ENCODE peak calls at places on chromosome 19, in six cellular contexts. W is fibroblast of mammary gland; M is prostate gland; G is AG10803; K is suprapubic skin; L is CD8-positive, alpha-beta T cell. Z is an unnamed sample.

GRCh38 chr19:13045812-13046211 is 50.5 kb downstream of the NFIX start:
- DNase-seq in W (no peak), M (no peak), G (no peak), K (no peak), L (no peak), Z (no peak)

GRCh38 chr19:40800339-40800996 is 1.5 kb downstream of the EGLN2 start:
- DNase-seq in W (no peak), M (no peak), G (no peak), K (no peak), L (no peak), Z (no peak)

GRCh38 chr19:18648971-18649310 is 12.1 kb downstream of the KLHL26 start:
- DNase-seq in W (no peak), M (no peak), G (no peak), K (no peak), L (no peak), Z (no peak)

GRCh38 chr19:48400018-48400742 is 6.7 kb downstream of the GRIN2D start:
- DNase-seq in W (peak; percentile 91), M (no peak), G (peak; percentile 82), K (peak; percentile 82), L (no peak), Z (peak; percentile 81)

GRCh38 chr19:34481861-34482379 is 362 bp downstream of the WTIP start:
- DNase-seq in W (peak; percentile 56), M (no peak), G (no peak), K (peak; percentile 38), L (no peak), Z (no peak)

GRCh38 chr19:43934055-43934984 is 762 bp downstream of the ZNF45 start:
- DNase-seq in W (peak; percentile 16), M (no peak), G (peak; percentile 11), K (no peak), L (no peak), Z (no peak)

GRCh38 chr19:8138201-8138600 is 11.2 kb downstream of the FBN3 start:
- DNase-seq in W (no peak), M (no peak), G (no peak), K (no peak), L (no peak), Z (no peak)

GRCh38 chr19:55552620-55553019 is 7.3 kb upstream of the SBK3 start:
- DNase-seq in W (peak; percentile 84), M (no peak), G (peak; percentile 94), K (no peak), L (no peak), Z (peak; percentile 81)

GRCh38 chr19:14961956-14962685 is 17.5 kb downstream of the SLC1A6 start:
- DNase-seq in W (no peak), M (no peak), G (no peak), K (no peak), L (no peak), Z (no peak)

GRCh38 chr19:40400521-40400920 is 10.5 kb upstream of the HIPK4 start:
- DNase-seq in W (peak; percentile 19), M (no peak), G (peak; percentile 37), K (no peak), L (no peak), Z (no peak)

GRCh38 chr19:5090780-5091575 is 122.1 kb downstream of the KDM4B start:
- DNase-seq in W (peak; percentile 36), M (no peak), G (peak; percentile 73), K (no peak), L (no peak), Z (peak; percentile 44)

GRCh38 chr19:34678085-34678412 is 571 bp downstream of the ZNF302 start:
- DNase-seq in W (no peak), M (no peak), G (no peak), K (no peak), L (no peak), Z (no peak)

GRCh38 chr19:55098716-55099556 is 18.5 kb downstream of the PPP1R12C start:
- DNase-seq in W (no peak), M (no peak), G (no peak), K (no peak), L (no peak), Z (no peak)

GRCh38 chr19:18665771-18666202 is 17.7 kb upstream of the CRTC1 start:
- DNase-seq in W (no peak), M (no peak), G (no peak), K (no peak), L (no peak), Z (no peak)

GRCh38 chr19:55486971-55487883 is 1.0 kb upstream of the SSC5D start:
- DNase-seq in W (peak; percentile 98), M (no peak), G (peak; percentile 95), K (peak; percentile 81), L (no peak), Z (peak; percentile 96)

GRCh38 chr19:8611890-8612806 is 1.6 kb upstream of the ADAMTS10 start:
- DNase-seq in W (peak; percentile 78), M (no peak), G (peak; percentile 79), K (peak; percentile 86), L (no peak), Z (peak; percentile 96)

GRCh38 chr19:49475191-49475932 is 1.3 kb downstream of the FLT3LG start:
- DNase-seq in W (no peak), M (no peak), G (no peak), K (no peak), L (no peak), Z (no peak)

GRCh38 chr19:49473868-49474544 is at the start of gene FLT3LG:
- DNase-seq in W (peak; percentile 75), M (peak; percentile 56), G (peak; percentile 73), K (peak; percentile 88), L (peak; percentile 85), Z (peak; percentile 70)

GRCh38 chr19:49472936-49473335 is 1.1 kb upstream of the FLT3LG start:
- DNase-seq in W (no peak), M (no peak), G (no peak), K (no peak), L (no peak), Z (no peak)

GRCh38 chr19:49474545-49474930 is 523 bp downstream of the FLT3LG start:
- DNase-seq in W (no peak), M (no peak), G (no peak), K (peak; percentile 65), L (no peak), Z (no peak)

GRCh38 chr19:49475995-49476880 is 2.2 kb downstream of the FLT3LG start:
- DNase-seq in W (no peak), M (no peak), G (no peak), K (peak; percentile 81), L (peak; percentile 52), Z (no peak)
- TF ChIP-seq CTCF in W (peak; percentile 39), M (no peak), G (peak; percentile 60), K (peak; percentile 46), L (peak; percentile 61), Z (peak; percentile 72)

GRCh38 chr19:3904233-3904632 is 23.7 kb downstream of the ATCAY start:
- DNase-seq in W (no peak), M (no peak), G (no peak), K (no peak), L (no peak), Z (no peak)

GRCh38 chr19:3914199-3914598 is 18.7 kb upstream of the NMRK2 start:
- DNase-seq in W (no peak), M (no peak), G (no peak), K (no peak), L (no peak), Z (no peak)

GRCh38 chr19:3910105-3910504 is 22.8 kb upstream of the NMRK2 start:
- DNase-seq in W (no peak), M (no peak), G (no peak), K (no peak), L (no peak), Z (no peak)

GRCh38 chr19:3907626-3908265 is 25.1 kb upstream of the NMRK2 start:
- DNase-seq in W (no peak), M (no peak), G (no peak), K (no peak), L (no peak), Z (no peak)

DNA sequence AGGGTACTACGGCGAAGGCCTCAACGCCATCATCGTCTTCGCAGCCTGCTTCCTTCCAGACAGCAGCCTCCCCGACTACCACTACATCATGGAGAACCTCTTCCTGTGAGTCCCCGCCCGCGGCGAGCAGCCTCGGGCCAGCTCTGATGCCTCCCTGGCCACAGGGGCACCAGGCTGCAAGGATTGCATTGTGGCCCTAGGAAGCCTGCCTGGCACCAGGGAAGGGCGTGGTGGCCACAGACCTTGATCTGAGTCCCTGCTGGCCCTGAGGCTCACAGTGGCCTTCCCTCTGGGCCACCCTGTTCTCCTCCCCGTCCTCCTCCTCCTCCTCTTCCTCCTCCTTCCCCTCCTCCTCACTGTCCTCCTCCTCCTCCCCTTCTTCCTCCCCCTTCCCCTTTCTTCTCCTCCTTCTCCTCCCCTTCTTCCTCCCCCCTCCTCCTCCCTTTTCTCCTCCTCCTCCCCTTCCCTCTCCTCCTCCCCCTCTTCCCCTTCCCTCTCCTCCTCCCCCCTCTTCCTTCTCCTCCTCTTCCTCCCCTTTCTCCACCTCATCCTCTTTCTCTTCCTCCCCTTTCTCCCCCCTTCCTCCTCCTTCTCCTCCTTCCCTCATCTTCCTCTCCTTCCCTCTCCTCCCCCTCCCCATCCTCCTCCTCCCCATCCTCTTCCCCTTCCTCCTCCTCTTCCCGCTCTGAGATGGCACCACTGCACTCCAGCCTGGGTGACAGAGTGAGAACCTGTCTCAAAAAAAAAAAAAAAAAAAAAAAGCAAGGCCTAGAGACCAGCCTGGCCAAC is 24.4 kb upstream of the NMRK2 start:
- DNase-seq in W (no peak), M (no peak), G (no peak), K (no peak), L (no peak), Z (no peak)
- H3K4me3 ChIP-seq in W (no peak overlapping the region), M (no peak overlapping the region), G (no peak overlapping the region), K (no peak overlapping the region), L (no peak overlapping the region), Z (no peak overlapping the region)

GRCh38 chr19:45900661-45901431 is 1.6 kb downstream of the MYPOP start:
- DNase-seq in W (no peak), M (no peak), G (no peak), K (no peak), L (no peak), Z (no peak)

GRCh38 chr19:45899919-45900589 is 2.4 kb downstream of the MYPOP start:
- DNase-seq in W (no peak), M (no peak), G (no peak), K (no peak), L (no peak), Z (no peak)

GRCh38 chr19:45902651-45903625 is 525 bp upstream of the MYPOP start:
- DNase-seq in W (peak; percentile 95), M (peak; percentile 96), G (peak; percentile 92), K (peak; percentile 97), L (peak; percentile 100), Z (peak; percentile 97)

GRCh38 chr19:45901432-45901903 is 945 bp downstream of the MYPOP start:
- DNase-seq in W (peak; percentile 44), M (no peak), G (peak; percentile 33), K (peak; percentile 68), L (no peak), Z (peak; percentile 25)

GRCh38 chr19:45901912-45902650 is at the start of gene MYPOP:
- DNase-seq in W (no peak), M (no peak), G (no peak), K (no peak), L (no peak), Z (no peak)
- TF ChIP-seq CTCF in W (no peak), M (no peak), G (no peak), K (no peak), L (no peak), Z (no peak)

DNA sequence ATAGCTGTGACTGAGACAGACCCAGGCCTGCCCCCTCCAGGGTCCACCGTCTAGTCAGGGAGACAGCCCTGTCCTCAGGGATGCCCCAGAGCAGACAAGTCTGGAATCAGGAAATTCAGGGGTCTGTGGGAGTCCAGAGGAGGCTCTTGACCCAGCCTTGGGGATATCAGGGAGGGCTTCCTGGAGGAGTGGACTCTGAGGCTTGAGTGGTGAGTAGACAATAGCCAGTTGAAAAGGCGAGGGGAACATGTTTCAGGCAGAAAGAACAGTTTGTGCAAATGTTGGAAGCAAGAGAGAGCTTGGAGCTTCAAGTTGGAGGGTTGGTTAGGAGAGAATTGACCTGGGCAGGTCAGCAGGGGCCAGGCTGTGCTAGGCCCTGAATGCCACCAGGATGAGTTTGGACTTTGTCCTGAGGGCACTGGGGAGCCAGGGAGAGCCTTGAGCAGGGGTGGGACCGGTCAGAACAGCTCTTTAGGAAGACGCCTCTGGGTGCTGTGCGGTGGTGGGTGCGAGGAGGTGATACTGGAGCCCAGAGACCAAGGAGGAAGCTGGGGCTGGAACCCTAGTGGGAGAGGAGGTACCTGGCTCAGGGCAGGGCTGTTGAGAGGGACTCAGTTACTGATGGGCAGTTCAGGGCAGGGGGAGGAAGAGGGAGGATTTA is 2.7 kb downstream of the CCDC9 start:
- DNase-seq in W (no peak), M (no peak), G (no peak), K (no peak), L (no peak), Z (no peak)
- H3K4me3 ChIP-seq in W (no peak overlapping the region), M (no peak overlapping the region), G (peak overlapping the region; percentile 80), K (no peak overlapping the region), L (no peak overlapping the region), Z (no peak overlapping the region)